ENCODE peak calls at places on chromosomes 5 and 9, in five cellular contexts. P is transverse colon, F is lung, R is mammary epithelial cell, U is endothelial cell. C is an unnamed sample.

GRCh38 chr5:141513627-141514329 is 24.9 kb downstream of the PCDHGC5 start:
- DNase-seq in P (peak), R (peak), F (peak), U (peak), C (peak)

GRCh38 chr5:76403713-76403962 is 553 bp downstream of the IQGAP2 start:
- DNase-seq in F (no peak), R (no peak), P (no peak), U (peak), C (no peak)

GRCh38 chr5:54411176-54411575 is 44.3 kb upstream of the HSPB3 start:
- DNase-seq in R (no peak), F (no peak), U (no peak), P (no peak), C (no peak)

GRCh38 chr9:23683021-23683431 is 143.0 kb downstream of the ELAVL2 start:
- DNase-seq in F (no peak), U (no peak), P (no peak), R (peak), C (no peak)

GRCh38 chr9:138073408-138073807 is 195.8 kb downstream of the CACNA1B start:
- DNase-seq in U (no peak), P (no peak), F (no peak), R (no peak), C (no peak)

GRCh38 chr5:135212361-135213033 is 178.5 kb upstream of the PITX1 start:
- DNase-seq in P (no peak), R (no peak), U (no peak), F (peak), C (no peak)

GRCh38 chr5:23507278-23507685 is at the start of gene PRDM9:
- DNase-seq in U (no peak), R (no peak), F (peak), P (peak), C (peak)

GRCh38 chr9:886886-887285 is 45.4 kb downstream of the DMRT1 start:
- DNase-seq in F (no peak), P (no peak), R (no peak), U (no peak), C (no peak)

GRCh38 chr5:88236866-88237642 is 31.6 kb downstream of the TMEM161B start:
- DNase-seq in P (no peak), F (no peak), R (peak), U (no peak), C (no peak)

GRCh38 chr5:141485305-141486055 is 650 bp downstream of the PCDHGC4 start:
- DNase-seq in P (no peak), U (no peak), F (no peak), R (no peak), C (no peak)

GRCh38 chr5:38373733-38374132 is 115.4 kb downstream of the EGFLAM start:
- DNase-seq in U (no peak), R (no peak), P (no peak), F (no peak), C (no peak)

GRCh38 chr9:130235558-130236435 is 29.8 kb upstream of the HMCN2 start:
- DNase-seq in F (peak), P (peak), R (peak), U (peak), C (peak)

GRCh38 chr9:8961186-8961666 is 1161.6 kb upstream of the DMAC1 start:
- DNase-seq in U (no peak), P (peak), R (no peak), F (peak), C (peak)

GRCh38 chr5:151483176-151483575 is 35.8 kb downstream of the SLC36A1 start:
- DNase-seq in F (no peak), R (no peak), U (no peak), P (no peak), C (no peak)

GRCh38 chr5:176609724-176610429 is at the start of gene GPRIN1:
- DNase-seq in U (peak), F (peak), P (peak), R (peak), C (peak)

GRCh38 chr9:133733421-133734250 is 4.5 kb downstream of the SARDH start:
- DNase-seq in P (no peak), R (no peak), U (no peak), F (no peak), C (peak)

GRCh38 chr5:94793113-94793815 is 174.8 kb downstream of the SLF1 start:
- DNase-seq in F (no peak), P (no peak), R (no peak), U (no peak), C (no peak)

GRCh38 chr5:180818275-180818674 is 15.7 kb upstream of the MGAT1 start:
- DNase-seq in F (no peak), U (no peak), R (no peak), P (no peak), C (no peak)

GRCh38 chr5:73447234-73448071 is 1.1 kb downstream of the FOXD1 start:
- DNase-seq in U (peak), F (no peak), P (peak), R (peak), C (no peak)

GRCh38 chr9:113564804-113565237 is 101.3 kb downstream of the RGS3 start:
- DNase-seq in P (peak), R (peak), U (no peak), F (peak), C (no peak)

GRCh38 chr5:154421868-154422267 is 23.9 kb upstream of the SAP30L start:
- DNase-seq in F (no peak), P (no peak), U (peak), R (no peak), C (no peak)
- TF ChIP-seq CTCF in F (no peak), P (no peak), U (peak), R (peak), C (no peak)

GRCh38 chr9:92655366-92655765 is 14.6 kb downstream of the IPPK start:
- DNase-seq in R (no peak), U (no peak), F (no peak), P (no peak), C (no peak)

GRCh38 chr9:92652461-92652860 is 17.5 kb downstream of the IPPK start:
- DNase-seq in U (no peak), P (no peak), F (no peak), R (no peak), C (no peak)

GRCh38 chr9:92656537-92656925 is 13.4 kb downstream of the IPPK start:
- DNase-seq in R (no peak), P (no peak), F (no peak), U (no peak), C (no peak)

GRCh38 chr9:92655896-92656536 is 13.9 kb downstream of the IPPK start:
- DNase-seq in F (no peak), P (no peak), R (no peak), U (no peak), C (no peak)

GRCh38 chr9:92654481-92655301 is 15.2 kb downstream of the IPPK start:
- DNase-seq in R (peak), P (no peak), U (no peak), F (no peak), C (no peak)
- TF ChIP-seq CTCF in R (no peak), P (no peak), U (no peak), F (no peak), C (no peak)

DNA sequence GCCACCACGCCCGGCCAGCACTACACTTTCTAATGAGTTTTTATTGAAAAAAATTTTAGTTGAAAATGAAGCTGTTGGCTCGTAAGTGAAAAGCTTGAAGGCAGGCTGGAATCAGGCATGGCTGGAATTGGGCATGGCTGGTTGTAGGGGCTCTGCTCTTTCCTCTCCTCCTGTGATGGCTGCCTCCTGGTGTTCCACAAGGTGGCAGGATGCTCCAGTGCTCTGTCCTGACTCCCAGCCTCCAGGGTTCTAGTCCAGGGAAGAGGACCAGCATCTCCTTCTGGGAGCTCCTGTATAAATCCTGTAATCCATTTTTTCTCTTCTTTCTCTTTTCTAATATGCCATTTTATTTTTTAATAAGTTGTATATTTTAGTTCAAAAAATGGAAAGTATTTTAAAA is 57.2 kb upstream of the DHFR start:
- DNase-seq in P (no peak), U (peak), R (peak), F (no peak), C (no peak)
- TF ChIP-seq CTCF in P (peak), U (no peak), R (peak), F (no peak), C (peak)

GRCh38 chr5:9268226-9268625 is 277.6 kb downstream of the SEMA5A start:
- DNase-seq in F (no peak), R (no peak), P (no peak), U (no peak), C (no peak)

GRCh38 chr5:9269024-9269423 is 276.9 kb downstream of the SEMA5A start:
- DNase-seq in P (no peak), R (peak), U (no peak), F (no peak), C (no peak)

GRCh38 chr5:9263656-9264055 is 282.2 kb downstream of the SEMA5A start:
- DNase-seq in U (no peak), R (no peak), P (no peak), F (no peak), C (no peak)

GRCh38 chr5:9265391-9266287 is 280.2 kb downstream of the SEMA5A start:
- DNase-seq in F (peak), R (peak), P (no peak), U (no peak), C (no peak)
- TF ChIP-seq CTCF in F (no peak), R (no peak), P (no peak), U (no peak), C (no peak)